ENCODE peak calls at places on chromosomes 7 and 10, in nine cellular contexts. I is stimulated activated CD4-positive, alpha-beta T cell treated with anti-CD3 and anti-CD28 coated beads, Interleukin-1b, Interleukin-23, amount 100 ng/mL, for 1 hour; C is transverse colon; O is stimulated activated CD8-positive, alpha-beta memory T cell treated with anti-CD3 and anti-CD28 coated beads, Interleukin-7, amount 100 ng/mL, for 1 hour; Z is Kasumi-1; J is cardiac muscle cell; K is bronchial epithelial cell; X is nephron progenitor cell; W is endothelial cell. Q is an unnamed sample.

GRCh38 chr7:24715171-24715570 is 42.1 kb downstream of the GSDME start:
- DNase-seq in I (no peak), C (no peak), O (no peak), Z (no peak), J (no peak), K (no peak), X (no peak), W (no peak), Q (no peak)

GRCh38 chr7:5077740-5078139 is 32.1 kb downstream of the RBAK start:
- DNase-seq in I (no peak), C (no peak), O (no peak), Z (no peak), J (no peak), K (no peak), X (no peak), W (no peak), Q (no peak)

GRCh38 chr7:130221746-130222145 is 14.1 kb downstream of the SSMEM1 start:
- DNase-seq in I (no peak), C (no peak), O (no peak), Z (no peak), J (no peak), K (no peak), X (no peak), W (no peak), Q (no peak)

GRCh38 chr7:141073641-141074161 is at the start of gene TMEM178B:
- DNase-seq in I (no peak), C (no peak), O (no peak), Z (no peak), J (no peak), K (no peak), X (peak), W (peak), Q (no peak)

GRCh38 chr10:118452098-118452497 is 110.0 kb upstream of the FAM204A start:
- DNase-seq in I (no peak), C (no peak), O (no peak), Z (no peak), J (no peak), K (no peak), X (no peak), W (no peak), Q (no peak)

GRCh38 chr7:107948645-107949442 is 54.1 kb downstream of the LAMB1 start:
- DNase-seq in I (no peak), C (no peak), O (no peak), Z (no peak), J (peak), K (peak), X (no peak), W (no peak), Q (peak)

GRCh38 chr7:37510043-37510634 is 61.5 kb upstream of the ELMO1 start:
- DNase-seq in I (no peak), C (no peak), O (no peak), Z (peak), J (peak), K (peak), X (no peak), W (peak), Q (no peak)

GRCh38 chr10:132099701-132100481 is 34.1 kb downstream of the JAKMIP3 start:
- DNase-seq in I (no peak), C (no peak), O (no peak), Z (no peak), J (no peak), K (no peak), X (no peak), W (no peak), Q (no peak)

GRCh38 chr10:99285846-99286245 is 43.3 kb upstream of the CNNM1 start:
- DNase-seq in I (no peak), C (no peak), O (no peak), Z (no peak), J (no peak), K (peak), X (no peak), W (no peak), Q (no peak)

GRCh38 chr10:86506062-86506461 is 15.5 kb downstream of the WAPL start:
- DNase-seq in I (no peak), C (no peak), O (no peak), Z (no peak), J (no peak), K (no peak), X (no peak), W (no peak), Q (no peak)

GRCh38 chr7:82384051-82384464 is 59.5 kb downstream of the CACNA2D1 start:
- DNase-seq in I (no peak), C (no peak), O (no peak), Z (no peak), J (no peak), K (peak), X (no peak), W (no peak), Q (no peak)

GRCh38 chr7:100089458-100090201 is 861 bp downstream of the COPS6 start:
- DNase-seq in I (no peak), C (no peak), O (no peak), Z (no peak), J (no peak), K (no peak), X (no peak), W (no peak), Q (peak)

GRCh38 chr10:86402283-86402931 is 35.8 kb upstream of the GRID1 start:
- DNase-seq in I (no peak), C (no peak), O (no peak), Z (no peak), J (peak), K (no peak), X (no peak), W (no peak), Q (peak)

GRCh38 chr7:6680146-6680545 is 26.6 kb downstream of the ZNF12 start:
- DNase-seq in I (no peak), C (no peak), O (no peak), Z (no peak), J (no peak), K (no peak), X (no peak), W (no peak), Q (no peak)

GRCh38 chr10:43250925-43251663 is 15.8 kb downstream of the RASGEF1A start:
- DNase-seq in I (no peak), C (no peak), O (no peak), Z (no peak), J (no peak), K (no peak), X (peak), W (no peak), Q (no peak)

GRCh38 chr7:14841850-14842249 is 60.7 kb downstream of the DGKB start:
- DNase-seq in I (no peak), C (no peak), O (no peak), Z (no peak), J (no peak), K (peak), X (no peak), W (no peak), Q (no peak)

GRCh38 chr7:140674356-140674800 is 1.6 kb downstream of the ADCK2 start:
- DNase-seq in I (no peak), C (peak), O (no peak), Z (no peak), J (no peak), K (no peak), X (no peak), W (no peak), Q (no peak)

GRCh38 chr7:92835851-92836488 is 403 bp downstream of the CDK6 start:
- DNase-seq in I (peak), C (peak), O (no peak), Z (peak), J (peak), K (no peak), X (no peak), W (peak), Q (peak)

GRCh38 chr7:73749931-73750776 is 11.6 kb upstream of the ABHD11 start:
- DNase-seq in I (no peak), C (peak), O (no peak), Z (peak), J (no peak), K (no peak), X (no peak), W (no peak), Q (no peak)

GRCh38 chr7:130922206-130923112 is 188.5 kb upstream of the KLF14 start:
- DNase-seq in I (no peak), C (no peak), O (no peak), Z (no peak), J (no peak), K (no peak), X (no peak), W (no peak), Q (no peak)

GRCh38 chr7:44973610-44974401 is 5.0 kb downstream of the MYO1G start:
- DNase-seq in I (peak), C (peak), O (peak), Z (peak), J (peak), K (no peak), X (peak), W (peak), Q (peak)

GRCh38 chr10:61992683-61993629 is 91.5 kb downstream of the ARID5B start:
- DNase-seq in I (peak), C (peak), O (no peak), Z (no peak), J (peak), K (peak), X (no peak), W (no peak), Q (peak)

GRCh38 chr10:114346176-114347031 is 57.9 kb downstream of the AFAP1L2 start:
- DNase-seq in I (no peak), C (no peak), O (no peak), Z (no peak), J (no peak), K (no peak), X (no peak), W (no peak), Q (peak)

GRCh38 chr7:126065766-126066165 is 1136.1 kb upstream of the POT1 start:
- DNase-seq in I (no peak), C (no peak), O (no peak), Z (no peak), J (no peak), K (no peak), X (no peak), W (no peak), Q (no peak)

GRCh38 chr7:143042159-143042820 is 9.9 kb upstream of the OR6V1 start:
- DNase-seq in I (no peak), C (no peak), O (no peak), Z (no peak), J (no peak), K (no peak), X (no peak), W (no peak), Q (no peak)

GRCh38 chr10:44662002-44662401 is 249.1 kb upstream of the TMEM72 start:
- DNase-seq in I (no peak), C (no peak), O (no peak), Z (no peak), J (no peak), K (no peak), X (no peak), W (no peak), Q (peak)

GRCh38 chr7:102992509-102992819 is 79.7 kb downstream of the LRRC17 start:
- DNase-seq in I (no peak), C (no peak), O (no peak), Z (no peak), J (peak), K (no peak), X (no peak), W (no peak), Q (no peak)

GRCh38 chr7:27605689-27606269 is 56.9 kb downstream of the HIBADH start:
- DNase-seq in I (no peak), C (no peak), O (no peak), Z (peak), J (peak), K (peak), X (no peak), W (peak), Q (peak)

GRCh38 chr10:47092822-47093221 is 181.6 kb downstream of the PTPN20 start:
- DNase-seq in I (no peak), C (no peak), O (no peak), Z (no peak), J (no peak), K (no peak), X (no peak), W (no peak), Q (no peak)

GRCh38 chr7:157235357-157236018 is 96.8 kb downstream of the UBE3C start:
- DNase-seq in I (no peak), C (no peak), O (no peak), Z (no peak), J (no peak), K (peak), X (no peak), W (no peak), Q (peak)

GRCh38 chr7:17301491-17302101 is 3.1 kb downstream of the AHR start:
- DNase-seq in I (peak), C (peak), O (peak), Z (peak), J (peak), K (peak), X (peak), W (peak), Q (peak)

GRCh38 chr7:148116195-148116594 is 474.4 kb upstream of the C7orf33 start:
- DNase-seq in I (no peak), C (no peak), O (no peak), Z (no peak), J (no peak), K (no peak), X (no peak), W (no peak), Q (no peak)

GRCh38 chr7:154770962-154771361 is 232.0 kb downstream of the PAXIP1 start:
- DNase-seq in I (no peak), C (no peak), O (no peak), Z (no peak), J (no peak), K (no peak), X (no peak), W (no peak), Q (no peak)

GRCh38 chr7:80833289-80834104 is 85.4 kb downstream of the SEMA3C start:
- DNase-seq in I (no peak), C (no peak), O (no peak), Z (no peak), J (no peak), K (peak), X (no peak), W (no peak), Q (no peak)

GRCh38 chr7:17147409-17147808 is 151.0 kb upstream of the AHR start:
- DNase-seq in I (no peak), C (no peak), O (no peak), Z (no peak), J (no peak), K (no peak), X (no peak), W (no peak), Q (no peak)

GRCh38 chr10:6423004-6423403 is 157.1 kb downstream of the PRKCQ start:
- DNase-seq in I (no peak), C (no peak), O (no peak), Z (no peak), J (no peak), K (peak), X (no peak), W (no peak), Q (no peak)

GRCh38 chr7:41316410-41316809 is 386.5 kb downstream of the INHBA start:
- DNase-seq in I (no peak), C (peak), O (no peak), Z (no peak), J (no peak), K (no peak), X (no peak), W (no peak), Q (no peak)